ENCODE peak calls at places on chromosome 11, in four cellular contexts. J is stimulated activated CD4-positive, alpha-beta T cell treated with anti-CD3 and anti-CD28 coated beads, Interleukin-1b, Interleukin-23, amount 100 ng/mL, for 1 hour; I is Caco-2; Z is RPMI7951. S is an unnamed sample.

GRCh38 chr11:31690041-31690440 is 121.1 kb downstream of the PAX6 start:
- DNase-seq in Z (no peak), I (no peak), J (no peak), S (no peak)

GRCh38 chr11:48384670-48385069 is 18.4 kb upstream of the OR4C5 start:
- DNase-seq in I (no peak), J (no peak), Z (no peak), S (no peak)

GRCh38 chr11:127071606-127072005 is 71.0 kb upstream of the KIRREL3 start:
- DNase-seq in I (no peak), J (no peak), Z (no peak), S (no peak)

GRCh38 chr11:70804174-70804855 is 406.0 kb downstream of the CTTN start:
- DNase-seq in I (no peak), J (no peak), Z (no peak), S (no peak)

GRCh38 chr11:131980878-131981668 is 610.7 kb downstream of the NTM start:
- DNase-seq in Z (peak), I (no peak), J (no peak), S (no peak)

GRCh38 chr11:97060184-97060583 is 670.4 kb downstream of the JRKL start:
- DNase-seq in Z (no peak), J (no peak), I (no peak), S (no peak)

GRCh38 chr11:9151631-9152030 is 60.2 kb upstream of the SCUBE2 start:
- DNase-seq in I (no peak), J (no peak), Z (no peak), S (peak)

GRCh38 chr11:64492561-64492960 is 98.5 kb upstream of the SLC22A12 start:
- DNase-seq in I (no peak), Z (no peak), J (no peak), S (no peak)

GRCh38 chr11:117239295-117239694 is 6.8 kb downstream of the RNF214 start:
- DNase-seq in J (no peak), Z (peak), I (no peak), S (peak)

GRCh38 chr11:65648997-65649491 is 11.1 kb downstream of the SIPA1 start:
- DNase-seq in J (no peak), I (no peak), Z (no peak), S (no peak)

GRCh38 chr11:112255075-112255739 is 5.5 kb downstream of the PLET1 start:
- DNase-seq in J (no peak), Z (peak), I (no peak), S (peak)

GRCh38 chr11:110621826-110622225 is 90.4 kb downstream of the ARHGAP20 start:
- DNase-seq in I (no peak), Z (no peak), J (no peak), S (no peak)

GRCh38 chr11:118928108-118928869 is 2.6 kb upstream of the BCL9L start:
- DNase-seq in I (peak), J (peak), Z (peak), S (peak)

GRCh38 chr11:128208329-128209220 is 378.8 kb downstream of the ETS1 start:
- DNase-seq in Z (peak), J (no peak), I (no peak), S (peak)

GRCh38 chr11:40958707-40959106 is 500.7 kb downstream of the LRRC4C start:
- DNase-seq in Z (no peak), I (no peak), J (no peak), S (no peak)

GRCh38 chr11:107931206-107931605 is 3.0 kb downstream of the RAB39A start:
- DNase-seq in I (no peak), J (no peak), Z (no peak), S (no peak)

GRCh38 chr11:4626207-4627105 is 10.8 kb upstream of the OR51D1 start:
- DNase-seq in Z (peak), I (peak), J (no peak), S (peak)

GRCh38 chr11:28842716-28843115 is 734.5 kb downstream of the METTL15 start:
- DNase-seq in J (no peak), Z (no peak), I (no peak), S (peak)

GRCh38 chr11:111384494-111384893 is 5.4 kb upstream of the POU2AF1 start:
- DNase-seq in Z (no peak), J (no peak), I (no peak), S (no peak)

GRCh38 chr11:33266418-33267215 is 9.4 kb downstream of the HIPK3 start:
- DNase-seq in I (peak), Z (peak), J (no peak), S (peak)

GRCh38 chr11:78798567-78799170 is 224.0 kb upstream of the NARS2 start:
- DNase-seq in I (peak), Z (peak), J (no peak), S (peak)

GRCh38 chr11:134639586-134640330 is 227.7 kb upstream of the B3GAT1 start:
- DNase-seq in I (peak), Z (no peak), J (no peak), S (peak)

GRCh38 chr11:86664930-86665329 is 7.5 kb downstream of the ME3 start:
- DNase-seq in I (no peak), J (no peak), Z (no peak), S (no peak)

GRCh38 chr11:62501432-62501891 is 45.1 kb downstream of the AHNAK start:
- DNase-seq in Z (no peak), I (no peak), J (no peak), S (peak)

GRCh38 chr11:37108436-37109204 is 510.6 kb upstream of the RAG2 start:
- DNase-seq in I (no peak), Z (no peak), J (no peak), S (no peak)

GRCh38 chr11:64271339-64272132 is 12.9 kb downstream of the BAD start:
- DNase-seq in J (peak), I (peak), Z (peak), S (peak)

GRCh38 chr11:36257351-36257750 is 31.9 kb downstream of the COMMD9 start:
- DNase-seq in J (no peak), I (no peak), Z (peak), S (peak)

GRCh38 chr11:110196241-110196754 is 100.1 kb downstream of the RDX start:
- DNase-seq in I (peak), Z (peak), J (no peak), S (peak)

GRCh38 chr11:48087974-48088681 is 107.8 kb downstream of the PTPRJ start:
- DNase-seq in J (no peak), I (no peak), Z (no peak), S (no peak)

GRCh38 chr11:61699737-61700160 is 19.6 kb downstream of the DAGLA start:
- DNase-seq in I (peak), J (no peak), Z (no peak), S (no peak)

GRCh38 chr11:119414734-119415133 is 8.2 kb downstream of the THY1 start:
- DNase-seq in Z (no peak), I (no peak), J (no peak), S (no peak)

GRCh38 chr11:73323464-73323863 is 15.4 kb downstream of the ARHGEF17 start:
- DNase-seq in Z (peak), J (no peak), I (no peak), S (peak)

GRCh38 chr11:70067036-70067435 is 11.1 kb upstream of the ANO1 start:
- DNase-seq in I (no peak), J (no peak), Z (no peak), S (no peak)

GRCh38 chr11:57321996-57322880 is 2.5 kb downstream of the TNKS1BP1 start:
- DNase-seq in I (peak), J (no peak), Z (peak), S (peak)

GRCh38 chr11:128731041-128731663 is 37.3 kb downstream of the FLI1 start:
- DNase-seq in Z (no peak), J (no peak), I (no peak), S (no peak)

GRCh38 chr11:94884322-94884721 is 89.0 kb downstream of the CWC15 start:
- DNase-seq in I (no peak), J (no peak), Z (no peak), S (no peak)

GRCh38 chr11:44380009-44380313 is 70.0 kb upstream of the ALX4 start:
- DNase-seq in J (no peak), I (no peak), Z (no peak), S (no peak)

GRCh38 chr11:81207421-81208054 is 1526.1 kb downstream of the FAM181B start:
- DNase-seq in Z (no peak), I (no peak), J (no peak), S (no peak)